ENCODE peak calls at places on chromosome 7, in nine cellular contexts. M is left colon; L is body of pancreas; Z is heart right ventricle; E is naive thymus-derived CD8-positive, alpha-beta T cell; H is activated B cell treated with CpG ODN at 0.5 μM for 24 hours; T is mucosa of descending colon; X is aorta; P is right lobe of liver. O is an unnamed sample.

GRCh38 chr7:30369879-30370278 is 85.5 kb downstream of the ZNRF2 start:
- ATAC-seq in T (no peak), X (no peak), P (no peak), L (no peak), H (no peak), Z (no peak), E (no peak), M (no peak), O (no peak)

GRCh38 chr7:159271795-159272194 is 127.1 kb upstream of the VIPR2 start:
- ATAC-seq in T (no peak), E (no peak), M (no peak), H (no peak), L (no peak), Z (no peak), P (no peak), X (no peak), O (no peak)

GRCh38 chr7:24728503-24729364 is 28.5 kb downstream of the GSDME start:
- ATAC-seq in P (no peak), T (no peak), H (no peak), L (no peak), X (peak; percentile 45), E (no peak), Z (peak; percentile 50), M (no peak), O (no peak)

GRCh38 chr7:1468899-1469298 is 9.6 kb upstream of the MICALL2 start:
- ATAC-seq in X (no peak), L (no peak), H (no peak), P (no peak), M (no peak), T (no peak), Z (no peak), E (no peak), O (no peak)

GRCh38 chr7:55020481-55020871 is 1.7 kb downstream of the EGFR start:
- ATAC-seq in M (peak; percentile 28), H (no peak), E (no peak), Z (no peak), T (peak; percentile 11), L (peak; percentile 45), P (peak; percentile 17), X (peak; percentile 8), O (no peak)

GRCh38 chr7:29284586-29285450 is 90.2 kb downstream of the CHN2 start:
- ATAC-seq in H (no peak), T (no peak), E (no peak), P (peak; percentile 78), L (no peak), Z (no peak), X (no peak), M (no peak), O (no peak)

GRCh38 chr7:24301703-24302102 is 17.7 kb downstream of the NPY start:
- ATAC-seq in E (no peak), L (no peak), T (no peak), Z (no peak), X (no peak), H (no peak), P (no peak), M (no peak), O (peak; percentile 79)

GRCh38 chr7:33129806-33130153 is 416 bp downstream of the BBS9 start:
- ATAC-seq in X (peak; percentile 1), Z (no peak), M (no peak), T (peak; percentile 11), H (no peak), L (no peak), E (no peak), P (peak; percentile 2), O (no peak)

GRCh38 chr7:977326-978048 is 2.1 kb upstream of the COX19 start:
- ATAC-seq in T (peak; percentile 63), P (peak; percentile 71), E (no peak), Z (no peak), M (peak; percentile 58), H (no peak), L (peak; percentile 70), X (no peak), O (no peak)

GRCh38 chr7:15306286-15306685 is 255.5 kb downstream of the AGMO start:
- ATAC-seq in M (no peak), P (no peak), E (no peak), X (no peak), H (no peak), L (no peak), T (no peak), Z (no peak), O (no peak)

GRCh38 chr7:95828824-95829428 is 56.6 kb downstream of the DYNC1I1 start:
- ATAC-seq in L (no peak), E (no peak), P (no peak), Z (no peak), T (no peak), H (no peak), X (no peak), M (no peak), O (no peak)

GRCh38 chr7:93914581-93915066 is 6.9 kb upstream of the GNG11 start:
- ATAC-seq in T (no peak), P (peak; percentile 30), X (no peak), H (no peak), L (peak; percentile 64), M (no peak), E (no peak), Z (no peak), O (no peak)

O was measured in stimulated activated memory B cell treated with anti-CD40 and anti-IgM and Interleukin-4, amounts not matched to agents 10 μg/mL and 1 μg/mL and 100 μg/mL, for 72 hours.